ENCODE peak calls at places on chromosomes 6 and 20, in nine cellular contexts. S is left cardiac atrium, F is CD14-positive monocyte, G is natural killer cell, M is cardiac fibroblast, V is right cardiac atrium, P is heart right ventricle, B is COR-L47, Y is endothelial cell. O is an unnamed sample.

GRCh38 chr20:24098886-24099285 is 110.3 kb upstream of the GGTLC1 start:
- DNase-seq in S (no peak), F (no peak), G (no peak), M (peak), V (no peak), P (no peak), B (no peak), Y (no peak), O (no peak)

GRCh38 chr20:43955244-43956191 is 40.9 kb downstream of the TOX2 start:
- DNase-seq in S (no peak), F (peak), G (peak), M (peak), V (no peak), P (no peak), B (no peak), Y (no peak), O (peak)

GRCh38 chr20:10561302-10561701 is 112.5 kb downstream of the JAG1 start:
- DNase-seq in S (no peak), F (no peak), G (no peak), M (no peak), V (no peak), P (no peak), B (no peak), Y (no peak), O (no peak)

GRCh38 chr6:129936329-129937165 is 75.4 kb upstream of the TMEM244 start:
- DNase-seq in S (peak), F (no peak), G (no peak), M (peak), V (peak), P (peak), B (peak), Y (peak), O (no peak)

GRCh38 chr6:118770112-118770788 is 118.9 kb upstream of the CEP85L start:
- DNase-seq in S (no peak), F (no peak), G (no peak), M (no peak), V (no peak), P (no peak), B (no peak), Y (no peak), O (no peak)

GRCh38 chr6:151858294-151858693 is 50.8 kb downstream of the ESR1 start:
- DNase-seq in S (no peak), F (no peak), G (no peak), M (no peak), V (no peak), P (no peak), B (no peak), Y (no peak), O (no peak)

GRCh38 chr20:32646486-32646885 is 27.3 kb downstream of the C20orf203 start:
- DNase-seq in S (no peak), F (no peak), G (no peak), M (no peak), V (no peak), P (no peak), B (no peak), Y (no peak), O (no peak)

GRCh38 chr6:21824431-21825180 is 231.1 kb downstream of the SOX4 start:
- DNase-seq in S (no peak), F (no peak), G (no peak), M (no peak), V (no peak), P (no peak), B (no peak), Y (no peak), O (no peak)

GRCh38 chr6:30322527-30323501 is 3.9 kb upstream of the TRIM39 start:
- DNase-seq in S (no peak), F (no peak), G (no peak), M (peak), V (no peak), P (no peak), B (no peak), Y (no peak), O (no peak)

GRCh38 chr20:61117725-61118124 is 134.3 kb upstream of the CDH4 start:
- DNase-seq in S (no peak), F (no peak), G (no peak), M (no peak), V (no peak), P (no peak), B (no peak), Y (no peak), O (no peak)

GRCh38 chr6:9999806-10000205 is 415.1 kb downstream of the TFAP2A start:
- DNase-seq in S (no peak), F (no peak), G (no peak), M (no peak), V (no peak), P (no peak), B (no peak), Y (no peak), O (no peak)

GRCh38 chr6:38570750-38571149 is 69.0 kb downstream of the BTBD9 start:
- DNase-seq in S (no peak), F (no peak), G (no peak), M (peak), V (no peak), P (no peak), B (peak), Y (no peak), O (no peak)

GRCh38 chr20:46074006-46074405 is 15.8 kb downstream of the NCOA5 start:
- DNase-seq in S (no peak), F (no peak), G (no peak), M (no peak), V (no peak), P (no peak), B (no peak), Y (no peak), O (no peak)

GRCh38 chr6:166598441-166599138 is 12.1 kb upstream of the RAMACL start:
- DNase-seq in S (peak), F (peak), G (no peak), M (peak), V (peak), P (peak), B (no peak), Y (peak), O (no peak)

GRCh38 chr20:59765599-59766177 is 161.3 kb downstream of the PHACTR3 start:
- DNase-seq in S (no peak), F (no peak), G (no peak), M (no peak), V (no peak), P (no peak), B (no peak), Y (peak), O (no peak)

GRCh38 chr6:5950448-5950847 is 56.3 kb downstream of the NRN1 start:
- DNase-seq in S (no peak), F (no peak), G (no peak), M (no peak), V (no peak), P (peak), B (no peak), Y (peak), O (no peak)

GRCh38 chr6:104795363-104795762 is 64.4 kb downstream of the HACE1 start:
- DNase-seq in S (no peak), F (no peak), G (no peak), M (no peak), V (no peak), P (no peak), B (no peak), Y (no peak), O (no peak)